ENCODE peak calls at places on chromosomes 3 and 15, in six cellular contexts. V, L, Z, G, I and T are unnamed samples.

GRCh38 chr3:79521221-79521848 is 246.5 kb downstream of the ROBO1 start:
- DNase-seq in V (no peak), L (no peak), Z (no peak), G (peak; percentile 56), I (no peak), T (peak; percentile 65)

GRCh38 chr15:73374599-73374998 is 5.8 kb upstream of the HCN4 start:
- DNase-seq in V (no peak), L (no peak), Z (no peak), G (no peak), I (peak; percentile 87), T (no peak)

GRCh38 chr15:71567173-71567572 is 243.2 kb upstream of the NR2E3 start:
- DNase-seq in V (no peak), L (no peak), Z (no peak), G (no peak), I (no peak), T (no peak)

GRCh38 chr3:126321490-126321889 is 35.7 kb downstream of the KLF15 start:
- DNase-seq in V (no peak), L (no peak), Z (no peak), G (no peak), I (peak; percentile 43), T (no peak)

GRCh38 chr3:152474585-152474984 is 205.9 kb downstream of the MBNL1 start:
- DNase-seq in V (no peak), L (no peak), Z (no peak), G (peak; percentile 59), I (no peak), T (peak; percentile 33)

GRCh38 chr15:93231261-93231939 is 142.4 kb upstream of the RGMA start:
- DNase-seq in V (no peak), L (no peak), Z (no peak), G (no peak), I (no peak), T (no peak)

GRCh38 chr3:125271127-125271526 is 58.6 kb upstream of the SLC12A8 start:
- DNase-seq in V (no peak), L (no peak), Z (no peak), G (no peak), I (no peak), T (no peak)

GRCh38 chr3:170277833-170278586 is 55.8 kb downstream of the PRKCI start:
- DNase-seq in V (no peak), L (no peak), Z (no peak), G (no peak), I (no peak), T (peak; percentile 83)

GRCh38 chr3:141575879-141576743 is 89.3 kb downstream of the RASA2 start:
- DNase-seq in V (no peak), L (no peak), Z (no peak), G (no peak), I (no peak), T (peak; percentile 52)

GRCh38 chr3:181056276-181056675 is 66.7 kb upstream of the DNAJC19 start:
- DNase-seq in V (no peak), L (no peak), Z (no peak), G (no peak), I (no peak), T (no peak)

GRCh38 chr15:49877117-49877860 is 241.7 kb downstream of the ATP8B4 start:
- DNase-seq in V (no peak), L (no peak), Z (no peak), G (no peak), I (no peak), T (no peak)

GRCh38 chr3:45437388-45437787 is 49.0 kb downstream of the LARS2 start:
- DNase-seq in V (no peak), L (no peak), Z (no peak), G (peak; percentile 38), I (no peak), T (no peak)

GRCh38 chr15:92077353-92078080 is 224.0 kb downstream of the SLCO3A1 start:
- DNase-seq in V (peak; percentile 38), L (peak; percentile 23), Z (peak; percentile 67), G (peak; percentile 64), I (peak; percentile 77), T (peak; percentile 74)

GRCh38 chr15:63597033-63597790 is at the start of gene FBXL22:
- DNase-seq in V (no peak), L (no peak), Z (no peak), G (no peak), I (no peak), T (no peak)

GRCh38 chr15:48244923-48245322 is 38.8 kb downstream of the SLC12A1 start:
- DNase-seq in V (no peak), L (no peak), Z (no peak), G (peak; percentile 43), I (no peak), T (no peak)

GRCh38 chr15:69573815-69574472 is 121.3 kb downstream of the RPLP1 start:
- DNase-seq in V (no peak), L (no peak), Z (peak; percentile 53), G (peak; percentile 15), I (no peak), T (no peak)

GRCh38 chr3:189392969-189393368 is 221.2 kb downstream of the TPRG1 start:
- DNase-seq in V (peak; percentile 26), L (no peak), Z (no peak), G (peak; percentile 78), I (no peak), T (no peak)

GRCh38 chr3:133866141-133866540 is 29.5 kb downstream of the RAB6B start:
- DNase-seq in V (no peak), L (no peak), Z (no peak), G (no peak), I (no peak), T (no peak)

GRCh38 chr3:154334973-154335420 is 10.7 kb upstream of the DHX36 start:
- DNase-seq in V (no peak), L (no peak), Z (no peak), G (peak; percentile 62), I (no peak), T (peak; percentile 54)

GRCh38 chr3:113218679-113219040 is 7.3 kb downstream of the BOC start:
- DNase-seq in V (no peak), L (no peak), Z (no peak), G (no peak), I (no peak), T (no peak)

GRCh38 chr3:122559906-122560305 is 4.2 kb downstream of the PARP9 start:
- DNase-seq in V (no peak), L (no peak), Z (no peak), G (no peak), I (no peak), T (no peak)

GRCh38 chr15:52097176-52097575 is 15.4 kb downstream of the BCL2L10 start:
- DNase-seq in V (no peak), L (no peak), Z (no peak), G (no peak), I (no peak), T (no peak)

GRCh38 chr3:103690536-103690935 is 1255.7 kb downstream of the ZPLD1 start:
- DNase-seq in V (no peak), L (no peak), Z (no peak), G (no peak), I (no peak), T (no peak)

GRCh38 chr15:58492661-58493397 is 61.0 kb downstream of the LIPC start:
- DNase-seq in V (no peak), L (no peak), Z (no peak), G (no peak), I (no peak), T (no peak)

GRCh38 chr3:115111632-115112031 is 35.5 kb downstream of the ZBTB20 start:
- DNase-seq in V (no peak), L (no peak), Z (no peak), G (no peak), I (no peak), T (no peak)

GRCh38 chr15:41501191-41501917 is 7.7 kb downstream of the ITPKA start:
- DNase-seq in V (no peak), L (no peak), Z (peak; percentile 49), G (no peak), I (peak; percentile 56), T (no peak)

GRCh38 chr3:130390079-130390478 is 44.6 kb downstream of the COL6A5 start:
- DNase-seq in V (no peak), L (no peak), Z (no peak), G (peak; percentile 19), I (no peak), T (no peak)

GRCh38 chr3:39941941-39942340 is 132.5 kb downstream of the MYRIP start:
- DNase-seq in V (no peak), L (no peak), Z (no peak), G (no peak), I (no peak), T (no peak)

GRCh38 chr3:16448691-16449090 is 64.8 kb downstream of the RFTN1 start:
- DNase-seq in V (peak; percentile 58), L (no peak), Z (peak; percentile 30), G (peak; percentile 94), I (peak; percentile 73), T (no peak)

GRCh38 chr15:66580643-66581042 is 14.8 kb upstream of the LCTL start:
- DNase-seq in V (no peak), L (no peak), Z (no peak), G (peak; percentile 46), I (no peak), T (no peak)

GRCh38 chr3:110307065-110307809 is 764.4 kb upstream of the NECTIN3 start:
- DNase-seq in V (no peak), L (no peak), Z (no peak), G (no peak), I (no peak), T (no peak)

GRCh38 chr3:171494457-171495109 is 34.4 kb upstream of the TNIK start:
- DNase-seq in V (no peak), L (peak; percentile 13), Z (no peak), G (no peak), I (no peak), T (no peak)

GRCh38 chr15:69744421-69745162 is 292.0 kb downstream of the RPLP1 start:
- DNase-seq in V (no peak), L (no peak), Z (no peak), G (no peak), I (no peak), T (no peak)

GRCh38 chr3:28053759-28054158 is 187.7 kb upstream of the CMC1 start:
- DNase-seq in V (no peak), L (no peak), Z (no peak), G (peak; percentile 93), I (no peak), T (no peak)

GRCh38 chr15:58697220-58697619 is 52.3 kb downstream of the ADAM10 start:
- DNase-seq in V (no peak), L (no peak), Z (no peak), G (no peak), I (no peak), T (no peak)